ENCODE peak calls at places on chromosomes 1 and 21, in nine cellular contexts. One of them, this sample, is unnamed.

GRCh38 chr21:44290327-44291077 is 4.8 kb downstream of the AIRE start:
- DNase-seq in CD4-positive, alpha-beta T cell: no peak
- DNase-seq in transverse colon: no peak
- DNase-seq in fibroblast of pulmonary artery: no peak
- DNase-seq in NCI-H1092: no peak
- DNase-seq in GM04503: no peak
- DNase-seq in C1 segment of cervical spinal cord: no peak
- DNase-seq in NCI-H2029: no peak
- DNase-seq in KG1: no peak
- DNase-seq in this sample: no peak

GRCh38 chr21:26933448-26933847 is 33.4 kb downstream of the ADAMTS5 start:
- DNase-seq in CD4-positive, alpha-beta T cell: no peak
- DNase-seq in transverse colon: no peak
- DNase-seq in fibroblast of pulmonary artery: peak
- DNase-seq in NCI-H1092: no peak
- DNase-seq in GM04503: no peak
- DNase-seq in C1 segment of cervical spinal cord: no peak
- DNase-seq in NCI-H2029: no peak
- DNase-seq in KG1: no peak
- DNase-seq in this sample: no peak

GRCh38 chr1:150516050-150516591 is 569 bp downstream of the FALEC start:
- DNase-seq in CD4-positive, alpha-beta T cell: no peak
- DNase-seq in transverse colon: no peak
- DNase-seq in fibroblast of pulmonary artery: peak
- DNase-seq in NCI-H1092: peak
- DNase-seq in GM04503: no peak
- DNase-seq in C1 segment of cervical spinal cord: no peak
- DNase-seq in NCI-H2029: no peak
- DNase-seq in KG1: no peak
- DNase-seq in this sample: no peak

GRCh38 chr1:85494074-85494956 is 29.4 kb upstream of the DDAH1 start:
- DNase-seq in CD4-positive, alpha-beta T cell: no peak
- DNase-seq in transverse colon: no peak
- DNase-seq in fibroblast of pulmonary artery: no peak
- DNase-seq in NCI-H1092: no peak
- DNase-seq in GM04503: no peak
- DNase-seq in C1 segment of cervical spinal cord: no peak
- DNase-seq in NCI-H2029: peak
- DNase-seq in KG1: no peak
- DNase-seq in this sample: no peak

GRCh38 chr1:27656157-27656893 is 15.7 kb downstream of the IFI6 start:
- DNase-seq in CD4-positive, alpha-beta T cell: no peak
- DNase-seq in transverse colon: peak
- DNase-seq in fibroblast of pulmonary artery: peak
- DNase-seq in NCI-H1092: no peak
- DNase-seq in GM04503: no peak
- DNase-seq in C1 segment of cervical spinal cord: no peak
- DNase-seq in NCI-H2029: peak
- DNase-seq in KG1: no peak
- DNase-seq in this sample: no peak

GRCh38 chr1:231678021-231678432 is 51.4 kb downstream of the DISC1 start:
- DNase-seq in CD4-positive, alpha-beta T cell: no peak
- DNase-seq in transverse colon: no peak
- DNase-seq in fibroblast of pulmonary artery: no peak
- DNase-seq in NCI-H1092: no peak
- DNase-seq in GM04503: no peak
- DNase-seq in C1 segment of cervical spinal cord: no peak
- DNase-seq in NCI-H2029: no peak
- DNase-seq in KG1: no peak
- DNase-seq in this sample: no peak

GRCh38 chr21:25456672-25457071 is 150.6 kb downstream of the MRPL39 start:
- DNase-seq in CD4-positive, alpha-beta T cell: no peak
- DNase-seq in transverse colon: no peak
- DNase-seq in fibroblast of pulmonary artery: peak
- DNase-seq in NCI-H1092: no peak
- DNase-seq in GM04503: no peak
- DNase-seq in C1 segment of cervical spinal cord: no peak
- DNase-seq in NCI-H2029: no peak
- DNase-seq in KG1: no peak
- DNase-seq in this sample: no peak

GRCh38 chr1:54980528-54981241 is at the start of gene TMEM61:
- DNase-seq in CD4-positive, alpha-beta T cell: no peak
- DNase-seq in transverse colon: peak
- DNase-seq in fibroblast of pulmonary artery: no peak
- DNase-seq in NCI-H1092: no peak
- DNase-seq in GM04503: no peak
- DNase-seq in C1 segment of cervical spinal cord: no peak
- DNase-seq in NCI-H2029: peak
- DNase-seq in KG1: no peak
- DNase-seq in this sample: no peak

GRCh38 chr21:34743831-34744230 is 75.0 kb downstream of the CLIC6 start:
- DNase-seq in CD4-positive, alpha-beta T cell: no peak
- DNase-seq in transverse colon: peak
- DNase-seq in fibroblast of pulmonary artery: peak
- DNase-seq in NCI-H1092: no peak
- DNase-seq in GM04503: peak
- DNase-seq in C1 segment of cervical spinal cord: no peak
- DNase-seq in NCI-H2029: no peak
- DNase-seq in KG1: no peak
- DNase-seq in this sample: peak

GRCh38 chr1:161910516-161911077 is 113.1 kb downstream of the OLFML2B start:
- DNase-seq in CD4-positive, alpha-beta T cell: no peak
- DNase-seq in transverse colon: no peak
- DNase-seq in fibroblast of pulmonary artery: peak
- DNase-seq in NCI-H1092: no peak
- DNase-seq in GM04503: peak
- DNase-seq in C1 segment of cervical spinal cord: no peak
- DNase-seq in NCI-H2029: no peak
- DNase-seq in KG1: no peak
- DNase-seq in this sample: no peak

GRCh38 chr1:109668123-109668800 is 405 bp downstream of the GSTM2 start:
- DNase-seq in CD4-positive, alpha-beta T cell: no peak
- DNase-seq in transverse colon: no peak
- DNase-seq in fibroblast of pulmonary artery: no peak
- DNase-seq in NCI-H1092: no peak
- DNase-seq in GM04503: no peak
- DNase-seq in C1 segment of cervical spinal cord: no peak
- DNase-seq in NCI-H2029: no peak
- DNase-seq in KG1: no peak
- DNase-seq in this sample: no peak

GRCh38 chr1:34762474-34763141 is 3.1 kb downstream of the GJB4 start:
- DNase-seq in CD4-positive, alpha-beta T cell: no peak
- DNase-seq in transverse colon: no peak
- DNase-seq in fibroblast of pulmonary artery: no peak
- DNase-seq in NCI-H1092: no peak
- DNase-seq in GM04503: no peak
- DNase-seq in C1 segment of cervical spinal cord: no peak
- DNase-seq in NCI-H2029: no peak
- DNase-seq in KG1: no peak
- DNase-seq in this sample: peak

GRCh38 chr1:107056426-107057196 is at the start of gene PRMT6:
- DNase-seq in CD4-positive, alpha-beta T cell: peak
- DNase-seq in transverse colon: peak
- DNase-seq in fibroblast of pulmonary artery: peak
- DNase-seq in NCI-H1092: peak
- DNase-seq in GM04503: no peak
- DNase-seq in C1 segment of cervical spinal cord: peak
- DNase-seq in NCI-H2029: peak
- DNase-seq in KG1: peak
- DNase-seq in this sample: peak

GRCh38 chr1:54904476-54905048 is 17.6 kb upstream of the DHCR24 start:
- DNase-seq in CD4-positive, alpha-beta T cell: no peak
- DNase-seq in transverse colon: no peak
- DNase-seq in fibroblast of pulmonary artery: peak
- DNase-seq in NCI-H1092: no peak
- DNase-seq in GM04503: peak
- DNase-seq in C1 segment of cervical spinal cord: no peak
- DNase-seq in NCI-H2029: no peak
- DNase-seq in KG1: no peak
- DNase-seq in this sample: peak

GRCh38 chr1:16998589-16998988 is 13.1 kb downstream of the ATP13A2 start:
- DNase-seq in CD4-positive, alpha-beta T cell: no peak
- DNase-seq in transverse colon: no peak
- DNase-seq in fibroblast of pulmonary artery: peak
- DNase-seq in NCI-H1092: no peak
- DNase-seq in GM04503: no peak
- DNase-seq in C1 segment of cervical spinal cord: no peak
- DNase-seq in NCI-H2029: no peak
- DNase-seq in KG1: no peak
- DNase-seq in this sample: no peak

GRCh38 chr1:32753532-32754281 is 51.1 kb upstream of the SYNC start:
- DNase-seq in CD4-positive, alpha-beta T cell: peak
- DNase-seq in transverse colon: peak
- DNase-seq in fibroblast of pulmonary artery: peak
- DNase-seq in NCI-H1092: peak
- DNase-seq in GM04503: no peak
- DNase-seq in C1 segment of cervical spinal cord: no peak
- DNase-seq in NCI-H2029: peak
- DNase-seq in KG1: no peak
- DNase-seq in this sample: peak

GRCh38 chr1:93600663-93601062 is 81.0 kb downstream of the BCAR3 start:
- DNase-seq in CD4-positive, alpha-beta T cell: no peak
- DNase-seq in transverse colon: no peak
- DNase-seq in fibroblast of pulmonary artery: no peak
- DNase-seq in NCI-H1092: no peak
- DNase-seq in GM04503: no peak
- DNase-seq in C1 segment of cervical spinal cord: no peak
- DNase-seq in NCI-H2029: peak
- DNase-seq in KG1: no peak
- DNase-seq in this sample: no peak

This sample was measured in RWPE1.